ENCODE peak calls at places on chromosome 14, in seven cellular contexts. F, M, R, T, G, W and L are unnamed samples.

GRCh38 chr14:81127785-81128184 is 93.0 kb downstream of the GTF2A1 start:
- DNase-seq in F (peak; percentile 11), M (no peak), R (no peak), T (no peak), G (no peak), W (peak; percentile 28), L (no peak)

GRCh38 chr14:22871962-22872832 is 657 bp downstream of the LRP10 start:
- DNase-seq in F (peak; percentile 88), M (no peak), R (peak; percentile 90), T (peak; percentile 56), G (peak; percentile 90), W (peak; percentile 86), L (peak; percentile 76)

GRCh38 chr14:30291216-30291615 is 267.7 kb upstream of the G2E3 start:
- DNase-seq in F (no peak), M (no peak), R (no peak), T (no peak), G (no peak), W (peak; percentile 91), L (peak; percentile 71)

GRCh38 chr14:88422919-88423318 is 37.5 kb downstream of the SPATA7 start:
- DNase-seq in F (peak; percentile 26), M (peak; percentile 28), R (no peak), T (no peak), G (no peak), W (peak; percentile 76), L (peak; percentile 71)

GRCh38 chr14:24355009-24355408 is 13.0 kb upstream of the NFATC4 start:
- DNase-seq in F (no peak), M (no peak), R (no peak), T (no peak), G (no peak), W (no peak), L (no peak)

GRCh38 chr14:31955941-31956579 is 121.0 kb upstream of the ARHGAP5 start:
- DNase-seq in F (peak; percentile 66), M (no peak), R (peak; percentile 90), T (no peak), G (no peak), W (no peak), L (no peak)

GRCh38 chr14:24784981-24785380 is 151.0 kb upstream of the GZMB start:
- DNase-seq in F (no peak), M (no peak), R (no peak), T (no peak), G (no peak), W (no peak), L (no peak)

GRCh38 chr14:95196268-95196667 is 38.9 kb upstream of the DICER1 start:
- DNase-seq in F (no peak), M (no peak), R (peak; percentile 27), T (no peak), G (no peak), W (no peak), L (no peak)

GRCh38 chr14:95140060-95140858 is 17.1 kb downstream of the DICER1 start:
- DNase-seq in F (peak; percentile 41), M (no peak), R (no peak), T (no peak), G (no peak), W (peak; percentile 51), L (peak; percentile 17)

GRCh38 chr14:57060276-57060956 is 208.3 kb downstream of the EXOC5 start:
- DNase-seq in F (no peak), M (no peak), R (no peak), T (no peak), G (no peak), W (peak; percentile 8), L (no peak)

GRCh38 chr14:102911541-102911951 is 10.9 kb upstream of the AMN start:
- DNase-seq in F (no peak), M (no peak), R (no peak), T (no peak), G (no peak), W (no peak), L (no peak)

GRCh38 chr14:100731011-100731670 is 4.4 kb downstream of the DLK1 start:
- DNase-seq in F (no peak), M (no peak), R (no peak), T (no peak), G (no peak), W (no peak), L (no peak)

GRCh38 chr14:81392976-81393643 is 7.0 kb downstream of the STON2 start:
- DNase-seq in F (no peak), M (no peak), R (no peak), T (no peak), G (no peak), W (no peak), L (no peak)

GRCh38 chr14:20454359-20454644 is 310 bp downstream of the OSGEP start:
- DNase-seq in F (peak; percentile 85), M (peak; percentile 22), R (peak; percentile 93), T (peak; percentile 67), G (no peak), W (peak; percentile 89), L (no peak)

GRCh38 chr14:104442611-104443390 is 136.8 kb upstream of the C14orf180 start:
- DNase-seq in F (no peak), M (no peak), R (no peak), T (no peak), G (no peak), W (no peak), L (no peak)

GRCh38 chr14:103838117-103838516 is 9.3 kb downstream of the PPP1R13B start:
- DNase-seq in F (no peak), M (no peak), R (no peak), T (no peak), G (no peak), W (no peak), L (no peak)

GRCh38 chr14:74488788-74489397 is 4.2 kb downstream of the NPC2 start:
- DNase-seq in F (peak; percentile 67), M (no peak), R (no peak), T (no peak), G (no peak), W (peak; percentile 87), L (peak; percentile 53)

GRCh38 chr14:100067971-100068959 is 3.0 kb downstream of the EVL start:
- DNase-seq in F (peak; percentile 60), M (no peak), R (no peak), T (peak; percentile 71), G (no peak), W (peak; percentile 65), L (no peak)

GRCh38 chr14:75044760-75045159 is 6.5 kb downstream of the MLH3 start:
- DNase-seq in F (peak; percentile 44), M (no peak), R (no peak), T (no peak), G (no peak), W (no peak), L (no peak)

GRCh38 chr14:51490205-51490604 is 161.5 kb upstream of the FRMD6 start:
- DNase-seq in F (no peak), M (peak; percentile 82), R (peak; percentile 28), T (no peak), G (no peak), W (peak; percentile 66), L (peak; percentile 86)